ENCODE peak calls at places on chromosomes 7 and 10, in six cellular contexts. L, T, V, A, W and Y are unnamed samples.

GRCh38 chr7:28627263-28627653 is 214.9 kb downstream of the CREB5 start:
- DNase-seq in L (no peak), T (no peak), V (no peak), A (no peak), W (no peak), Y (no peak)

GRCh38 chr7:94584113-94584512 is 71.8 kb downstream of the SGCE start:
- DNase-seq in L (peak), T (no peak), V (no peak), A (no peak), W (no peak), Y (no peak)

GRCh38 chr10:113094114-113094486 is 144.1 kb downstream of the TCF7L2 start:
- DNase-seq in L (no peak), T (no peak), V (no peak), A (no peak), W (no peak), Y (peak)

GRCh38 chr7:36205844-36206243 is 52.8 kb downstream of the EEPD1 start:
- DNase-seq in L (no peak), T (no peak), V (no peak), A (no peak), W (no peak), Y (no peak)

GRCh38 chr10:92544296-92544695 is 29.6 kb downstream of the IDE start:
- DNase-seq in L (no peak), T (peak), V (no peak), A (no peak), W (no peak), Y (peak)

GRCh38 chr7:92614586-92615237 is 24.5 kb upstream of the FAM133B start:
- DNase-seq in L (no peak), T (no peak), V (no peak), A (no peak), W (no peak), Y (no peak)

GRCh38 chr10:129966831-129967578 is 2.9 kb upstream of the EBF3 start:
- DNase-seq in L (no peak), T (no peak), V (no peak), A (peak), W (no peak), Y (no peak)

GRCh38 chr10:70866424-70866823 is 21.9 kb downstream of the PCBD1 start:
- DNase-seq in L (no peak), T (no peak), V (no peak), A (no peak), W (no peak), Y (peak)

GRCh38 chr10:115814542-115814941 is 458.5 kb downstream of the GFRA1 start:
- DNase-seq in L (no peak), T (no peak), V (no peak), A (no peak), W (no peak), Y (no peak)

GRCh38 chr10:26380815-26381214 is 57.3 kb upstream of the APBB1IP start:
- DNase-seq in L (no peak), T (no peak), V (no peak), A (no peak), W (no peak), Y (no peak)

GRCh38 chr10:29328988-29329387 is 40.1 kb downstream of the LYZL1 start:
- DNase-seq in L (no peak), T (no peak), V (peak), A (no peak), W (peak), Y (no peak)

GRCh38 chr10:16828731-16829175 is 11.5 kb upstream of the RSU1 start:
- DNase-seq in L (no peak), T (no peak), V (no peak), A (peak), W (no peak), Y (no peak)

GRCh38 chr10:131207584-131208532 is 103.7 kb downstream of the TCERG1L start:
- DNase-seq in L (peak), T (no peak), V (peak), A (peak), W (no peak), Y (no peak)

GRCh38 chr10:24723788-24724380 is at the start of gene ARHGAP21:
- DNase-seq in L (peak), T (peak), V (peak), A (peak), W (peak), Y (peak)

GRCh38 chr7:50867048-50867383 is 84.3 kb upstream of the GRB10 start:
- DNase-seq in L (no peak), T (no peak), V (no peak), A (no peak), W (no peak), Y (no peak)

GRCh38 chr7:16318989-16319915 is 102.1 kb downstream of the CRPPA start:
- DNase-seq in L (no peak), T (no peak), V (no peak), A (no peak), W (no peak), Y (no peak)

GRCh38 chr10:44506386-44506785 is 121.5 kb upstream of the CXCL12 start:
- DNase-seq in L (no peak), T (no peak), V (no peak), A (no peak), W (no peak), Y (no peak)

GRCh38 chr7:121800916-121801675 is 71.9 kb upstream of the PTPRZ1 start:
- DNase-seq in L (no peak), T (no peak), V (no peak), A (no peak), W (no peak), Y (no peak)

GRCh38 chr7:42046483-42046882 is 190.5 kb downstream of the GLI3 start:
- DNase-seq in L (no peak), T (no peak), V (no peak), A (no peak), W (no peak), Y (no peak)

GRCh38 chr7:99268361-99268908 is 4.2 kb upstream of the MYH16 start:
- DNase-seq in L (no peak), T (no peak), V (no peak), A (no peak), W (no peak), Y (no peak)

GRCh38 chr7:22697897-22698645 is 28.9 kb upstream of the IL6 start:
- DNase-seq in L (no peak), T (peak), V (no peak), A (no peak), W (no peak), Y (peak)

GRCh38 chr7:155935726-155936125 is 123.5 kb upstream of the SHH start:
- DNase-seq in L (peak), T (no peak), V (peak), A (no peak), W (no peak), Y (no peak)

GRCh38 chr7:86748843-86749720 is 105.4 kb downstream of the GRM3 start:
- DNase-seq in L (no peak), T (no peak), V (no peak), A (no peak), W (no peak), Y (no peak)

GRCh38 chr10:22712959-22713852 is 1.2 kb downstream of the PIP4K2A start:
- DNase-seq in L (peak), T (peak), V (no peak), A (no peak), W (no peak), Y (peak)

GRCh38 chr10:101050206-101051069 is 11.4 kb upstream of the KAZALD1 start:
- DNase-seq in L (peak), T (peak), V (no peak), A (peak), W (peak), Y (peak)

GRCh38 chr7:112985377-112985987 is 101.1 kb downstream of the GPR85 start:
- DNase-seq in L (no peak), T (no peak), V (no peak), A (no peak), W (no peak), Y (no peak)

GRCh38 chr10:29804025-29804852 is 169.5 kb upstream of the SVIL start:
- DNase-seq in L (peak), T (no peak), V (peak), A (peak), W (peak), Y (no peak)

GRCh38 chr7:87797798-87798403 is 78.3 kb downstream of the SLC25A40 start:
- DNase-seq in L (no peak), T (no peak), V (no peak), A (no peak), W (peak), Y (peak)

GRCh38 chr10:77247076-77247561 is 390.5 kb downstream of the KCNMA1 start:
- DNase-seq in L (no peak), T (no peak), V (no peak), A (no peak), W (no peak), Y (no peak)

GRCh38 chr7:57388761-57389160 is 61.2 kb upstream of the ZNF716 start:
- DNase-seq in L (no peak), T (no peak), V (no peak), A (no peak), W (no peak), Y (no peak)